ENCODE peak calls at places on chromosomes 4 and X, in five cellular contexts. E is mesendoderm; D is fibroblast of pulmonary artery; R is GM12878; X is stimulated activated CD4-positive, alpha-beta T cell treated with anti-CD3 and anti-CD28 coated beads, Interleukin-4, amount 100 ng/mL, for 48 hours. L is an unnamed sample.

GRCh38 chrX:1394731-1395501 is 3.0 kb upstream of the SLC25A6 start:
- DNase-seq in D (no peak), E (no peak), R (no peak), X (no peak), L (no peak)

GRCh38 chr4:140662082-140662869 is 93.5 kb upstream of the UCP1 start:
- DNase-seq in X (no peak), R (no peak), E (peak), D (peak), L (no peak)

GRCh38 chrX:3712080-3712869 is 1.2 kb downstream of the PRKX start:
- DNase-seq in E (peak), D (peak), R (no peak), X (no peak), L (no peak)

GRCh38 chr4:40058121-40058520 is 1.5 kb downstream of the N4BP2 start:
- DNase-seq in E (peak), X (no peak), D (peak), R (no peak), L (no peak)

GRCh38 chrX:106150701-106151100 is 17.4 kb upstream of the PWWP3B start:
- DNase-seq in E (no peak), R (no peak), X (no peak), D (no peak), L (no peak)

GRCh38 chr4:157170321-157170720 is 50.2 kb upstream of the GRIA2 start:
- DNase-seq in E (no peak), D (peak), R (no peak), X (no peak), L (no peak)

GRCh38 chrX:17488036-17488435 is 113.0 kb downstream of the NHS start:
- DNase-seq in D (peak), R (no peak), E (no peak), X (no peak), L (no peak)

GRCh38 chrX:15749642-15750610 is 11.9 kb downstream of the CA5B start:
- DNase-seq in D (no peak), X (no peak), E (no peak), R (no peak), L (no peak)

GRCh38 chrX:136041254-136041812 is 56.1 kb downstream of the SLC9A6 start:
- DNase-seq in R (no peak), X (no peak), E (no peak), D (no peak), L (no peak)

GRCh38 chr4:156295676-156296075 is 342.0 kb upstream of the CTSO start:
- DNase-seq in D (no peak), E (no peak), R (no peak), X (no peak), L (no peak)

GRCh38 chrX:5632061-5632614 is 596.5 kb downstream of the NLGN4X start:
- DNase-seq in D (no peak), R (no peak), X (no peak), E (peak), L (no peak)

GRCh38 chrX:1481636-1482529 is 29.2 kb upstream of the ASMTL start:
- DNase-seq in E (peak), R (peak), X (peak), D (peak), L (no peak)

GRCh38 chr4:115355329-115355728 is 241.9 kb upstream of the NDST4 start:
- DNase-seq in X (no peak), E (no peak), R (no peak), D (no peak), L (no peak)

GRCh38 chrX:154056739-154057367 is 37.2 kb upstream of the IRAK1 start:
- DNase-seq in X (no peak), E (no peak), R (no peak), D (peak), L (no peak)

GRCh38 chr4:21699437-21699836 is 249.1 kb downstream of the KCNIP4 start:
- DNase-seq in D (no peak), E (peak), X (no peak), R (no peak), L (no peak)

GRCh38 chr4:168723020-168723419 is 226.2 kb downstream of the PALLD start:
- DNase-seq in E (no peak), D (peak), X (no peak), R (no peak), L (no peak)

GRCh38 chr4:25377572-25377882 is 464 bp downstream of the ANAPC4 start:
- DNase-seq in D (peak), E (no peak), R (no peak), X (no peak), L (no peak)

GRCh38 chr4:72366601-72367000 is 202.4 kb downstream of the ADAMTS3 start:
- DNase-seq in X (no peak), R (no peak), D (no peak), E (no peak), L (no peak)

GRCh38 chr4:12635629-12636028 is 848.5 kb downstream of the RAB28 start:
- DNase-seq in R (no peak), D (no peak), E (no peak), X (no peak), L (no peak)

GRCh38 chrX:47751670-47752069 is 85.0 kb upstream of the ZNF81 start:
- DNase-seq in R (no peak), E (peak), D (peak), X (peak), L (no peak)

GRCh38 chr4:184267673-184268573 is 50.2 kb upstream of the ENPP6 start:
- DNase-seq in D (peak), R (peak), E (peak), X (peak), L (peak)

GRCh38 chr4:96145671-96146070 is 305.8 kb downstream of the PDHA2 start:
- DNase-seq in E (no peak), D (peak), X (no peak), R (no peak), L (no peak)

GRCh38 chr4:112765317-112765989 is 128.5 kb downstream of the LARP7 start:
- DNase-seq in E (peak), D (peak), R (peak), X (no peak), L (no peak)

GRCh38 chrX:39242187-39242586 is 440.9 kb downstream of the MID1IP1 start:
- DNase-seq in D (peak), E (peak), R (no peak), X (no peak), L (no peak)